ENCODE peak calls at places on chromosomes 13 and 19, in nine cellular contexts. G, S, I, A, X, Q, C, K and D are unnamed samples.

GRCh38 chr19:4775627-4776152 is 15.8 kb upstream of the FEM1A start:
- DNase-seq in G (no peak), S (no peak), I (no peak), A (no peak), X (no peak), Q (no peak), C (no peak), K (no peak), D (no peak)

GRCh38 chr13:35976126-35976525 is 155.1 kb downstream of the DCLK1 start:
- DNase-seq in G (no peak), S (no peak), I (no peak), A (no peak), X (no peak), Q (no peak), C (no peak), K (no peak), D (no peak)

GRCh38 chr13:98450495-98451167 is 126.3 kb downstream of the STK24 start:
- DNase-seq in G (peak; percentile 67), S (no peak), I (no peak), A (no peak), X (no peak), Q (no peak), C (no peak), K (no peak), D (no peak)

GRCh38 chr19:28705008-28705407 is 507.9 kb downstream of the UQCRFS1 start:
- DNase-seq in G (no peak), S (peak; percentile 88), I (peak; percentile 80), A (no peak), X (peak; percentile 90), Q (no peak), C (no peak), K (no peak), D (peak; percentile 50)

GRCh38 chr13:51861728-51862300 is at the start of gene CCDC70:
- DNase-seq in G (no peak), S (peak; percentile 10), I (peak; percentile 31), A (no peak), X (no peak), Q (no peak), C (no peak), K (no peak), D (peak; percentile 11)

GRCh38 chr13:57629821-57630235 is 1.7 kb upstream of the PCDH17 start:
- DNase-seq in G (peak; percentile 99), S (peak; percentile 81), I (peak; percentile 84), A (peak; percentile 32), X (peak; percentile 70), Q (no peak), C (no peak), K (peak; percentile 77), D (no peak)

GRCh38 chr13:103523853-103524252 is 457.6 kb upstream of the SLC10A2 start:
- DNase-seq in G (no peak), S (no peak), I (no peak), A (no peak), X (no peak), Q (no peak), C (no peak), K (no peak), D (no peak)

GRCh38 chr19:46604781-46605355 is 3.7 kb downstream of the CALM3 start:
- DNase-seq in G (peak; percentile 36), S (no peak), I (no peak), A (no peak), X (no peak), Q (no peak), C (no peak), K (peak; percentile 68), D (no peak)

GRCh38 chr19:18915639-18916038 is 3.5 kb downstream of the COPE start:
- DNase-seq in G (peak; percentile 82), S (peak; percentile 53), I (peak; percentile 56), A (peak; percentile 9), X (peak; percentile 73), Q (no peak), C (no peak), K (no peak), D (no peak)

GRCh38 chr13:112042496-112042895 is 24.5 kb upstream of the SOX1 start:
- DNase-seq in G (no peak), S (peak; percentile 31), I (no peak), A (no peak), X (no peak), Q (no peak), C (no peak), K (no peak), D (no peak)

GRCh38 chr19:10061717-10062310 is 24.3 kb upstream of the SHFL start:
- DNase-seq in G (no peak), S (peak; percentile 24), I (no peak), A (no peak), X (peak; percentile 33), Q (no peak), C (no peak), K (no peak), D (no peak)

GRCh38 chr19:33767898-33768413 is 28.7 kb upstream of the KCTD15 start:
- DNase-seq in G (no peak), S (peak; percentile 34), I (peak; percentile 30), A (no peak), X (peak; percentile 30), Q (no peak), C (no peak), K (no peak), D (peak; percentile 49)

GRCh38 chr13:99908129-99908805 is 63.3 kb downstream of the ZIC5 start:
- DNase-seq in G (no peak), S (no peak), I (no peak), A (no peak), X (no peak), Q (no peak), C (peak; percentile 18), K (no peak), D (no peak)

GRCh38 chr19:4567584-4568071 is 8.1 kb upstream of the SEMA6B start:
- DNase-seq in G (no peak), S (peak; percentile 57), I (peak; percentile 59), A (peak; percentile 40), X (peak; percentile 62), Q (peak; percentile 29), C (no peak), K (no peak), D (no peak)

GRCh38 chr13:88552966-88553365 is 881.8 kb downstream of the SLITRK5 start:
- DNase-seq in G (no peak), S (no peak), I (no peak), A (no peak), X (no peak), Q (no peak), C (no peak), K (no peak), D (no peak)